ENCODE peak calls at places on chromosomes 12 and 14, in five cellular contexts. M is A549, O is SK-N-SH, N is K562, K is GM12878. Y is an unnamed sample.

GRCh38 chr12:31835276-31835882 is 106.6 kb upstream of the AMN1 start:
- DNase-seq in M (peak), O (no peak), N (no peak), K (no peak), Y (no peak)

GRCh38 chr12:62817556-62818271 is 117.2 kb downstream of the PPM1H start:
- DNase-seq in M (no peak), K (no peak), O (no peak), N (peak), Y (peak)

GRCh38 chr12:120110550-120111501 is 5.7 kb downstream of the RAB35 start:
- DNase-seq in M (no peak), N (no peak), O (no peak), K (no peak), Y (no peak)

GRCh38 chr12:95733156-95733825 is 57.3 kb downstream of the NTN4 start:
- DNase-seq in K (no peak), O (no peak), N (no peak), M (peak), Y (peak)

GRCh38 chr12:118052324-118053070 is 8.5 kb downstream of the WSB2 start:
- DNase-seq in O (no peak), K (no peak), N (no peak), M (peak), Y (peak)

GRCh38 chr12:77615331-77615730 is 215.4 kb upstream of the NAV3 start:
- DNase-seq in K (no peak), N (no peak), M (peak), O (no peak), Y (no peak)

GRCh38 chr12:24198936-24199644 is 249.6 kb upstream of the SOX5 start:
- DNase-seq in M (no peak), O (no peak), N (no peak), K (peak), Y (no peak)

GRCh38 chr14:20427231-20428009 is 8.5 kb downstream of the KLHL33 start:
- DNase-seq in O (no peak), N (peak), K (peak), M (peak), Y (peak)

GRCh38 chr12:103742349-103742784 is 98.7 kb downstream of the NT5DC3 start:
- DNase-seq in O (peak), N (no peak), K (no peak), M (peak), Y (no peak)

GRCh38 chr12:54439521-54440255 is 20.6 kb upstream of the ITGA5 start:
- DNase-seq in N (peak), O (peak), K (no peak), M (peak), Y (peak)

GRCh38 chr12:25698782-25699181 is 145.7 kb upstream of the LMNTD1 start:
- DNase-seq in O (no peak), K (no peak), M (no peak), N (no peak), Y (no peak)

GRCh38 chr12:27521066-27521465 is 2.9 kb upstream of the PPFIBP1 start:
- DNase-seq in N (peak), M (no peak), K (no peak), O (peak), Y (peak)

GRCh38 chr12:26121841-26122680 is 2.8 kb downstream of the BHLHE41 start:
- DNase-seq in M (no peak), O (peak), K (no peak), N (peak), Y (peak)

GRCh38 chr12:116525418-116526001 is 33.7 kb upstream of the MAP1LC3B2 start:
- DNase-seq in O (no peak), N (no peak), K (no peak), M (peak), Y (peak)

GRCh38 chr14:94143239-94143638 is 13.8 kb upstream of the IFI27L2 start:
- DNase-seq in M (no peak), N (peak), K (no peak), O (no peak), Y (no peak)

GRCh38 chr12:24625103-24625502 is 323.8 kb downstream of the BCAT1 start:
- DNase-seq in M (no peak), K (no peak), N (no peak), O (no peak), Y (no peak)

GRCh38 chr14:52355016-52355430 is 40.9 kb downstream of the PTGER2 start:
- DNase-seq in M (peak), O (no peak), N (no peak), K (no peak), Y (peak)

GRCh38 chr12:93434305-93434704 is 7.4 kb downstream of the UBE2N start:
- DNase-seq in N (no peak), K (no peak), O (no peak), M (no peak), Y (peak)
- TF ChIP-seq RCOR1 in N (no peak), K (no peak), O (no peak), M (no peak), Y (no peak)

GRCh38 chr12:132356686-132357622 is 27.6 kb upstream of the GALNT9 start:
- DNase-seq in M (peak), K (no peak), O (no peak), N (peak), Y (peak)
- TF ChIP-seq RFX5 in M (no peak), K (no peak), O (no peak), N (no peak), Y (no peak)

DNA sequence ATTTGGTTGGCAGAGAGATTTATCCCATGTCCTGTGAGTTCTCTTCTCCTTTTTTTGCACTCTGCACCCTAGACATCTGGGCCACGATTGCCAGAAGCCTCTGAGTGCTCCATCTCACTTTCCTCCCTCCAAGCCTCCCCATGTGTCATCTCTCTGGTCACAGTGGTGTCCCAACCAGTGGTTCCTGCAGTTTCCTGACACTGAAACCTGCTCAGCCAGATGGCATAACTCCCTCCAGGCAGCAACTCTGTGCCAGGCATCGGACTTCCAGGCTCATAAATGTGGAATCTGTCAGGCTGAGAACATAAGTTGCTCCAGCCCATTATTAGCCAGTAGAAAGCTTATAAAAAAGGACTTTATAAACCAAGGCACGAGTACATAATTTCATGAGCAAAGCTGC is 194.2 kb downstream of the DACT1 start:
- DNase-seq in O (peak), M (no peak), K (no peak), N (no peak), Y (no peak)
- TF ChIP-seq CTCF in O (no peak), M (no peak), K (no peak), N (no peak), Y (no peak)

DNA sequence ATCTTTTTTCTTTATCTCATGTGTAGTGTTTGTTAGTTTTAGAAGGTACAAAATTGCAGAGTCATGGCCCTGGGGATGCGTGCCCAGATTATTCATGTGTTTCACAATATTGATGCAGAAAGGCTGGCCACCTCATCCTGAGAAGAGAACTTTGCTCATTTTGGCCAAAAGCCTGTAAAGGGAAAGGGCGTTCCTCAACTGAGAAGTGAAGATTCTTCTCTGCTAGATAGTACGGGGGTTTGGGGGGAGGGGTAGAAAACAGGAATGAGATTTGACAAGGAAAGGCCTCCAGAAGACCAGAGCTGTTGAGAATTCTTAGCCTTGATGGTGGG is 1.7 kb downstream of the MGST1 start:
- DNase-seq in K (no peak), N (peak), M (peak), O (no peak), Y (peak)
- TF ChIP-seq RCOR1 in K (no peak), N (peak), M (no peak), O (no peak), Y (peak)

GRCh38 chr12:57733928-57734327 is 4.6 kb downstream of the AGAP2 start:
- DNase-seq in M (no peak), O (no peak), N (no peak), K (no peak), Y (no peak)
- TF ChIP-seq RFX5 in M (no peak), O (no peak), N (no peak), K (no peak), Y (no peak)

GRCh38 chr12:34401659-34402227 is 379.4 kb downstream of the ALG10 start:
- DNase-seq in M (no peak), O (peak), K (no peak), N (peak), Y (no peak)
- TF ChIP-seq CTCF in M (no peak), O (no peak), K (no peak), N (no peak), Y (no peak)

DNA sequence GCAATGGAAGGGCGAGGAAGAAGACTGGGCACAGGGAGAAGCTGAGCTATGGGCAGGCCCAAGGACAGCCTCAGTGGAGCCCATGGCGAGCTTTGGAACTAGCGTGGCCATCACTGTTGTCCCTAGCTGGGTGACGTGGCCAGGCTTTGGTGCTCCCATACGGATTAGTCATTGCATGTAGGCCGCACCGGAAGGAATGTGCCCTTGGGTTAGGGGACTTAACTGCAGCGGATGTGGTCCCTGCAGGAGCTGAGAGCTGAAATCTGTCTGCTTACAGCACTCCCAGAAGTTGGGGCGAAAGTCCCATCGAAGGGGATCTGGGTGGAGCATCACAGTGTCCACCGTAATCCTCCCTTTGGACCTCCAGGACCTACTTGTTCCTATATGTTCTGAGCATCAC is 133.7 kb downstream of the PAPOLA start:
- DNase-seq in O (peak), N (peak), K (no peak), M (no peak), Y (no peak)
- TF ChIP-seq RCOR1 in O (no peak), N (no peak), K (no peak), M (no peak), Y (no peak)

GRCh38 chr14:75246546-75247285 is 31.9 kb upstream of the FOS start:
- DNase-seq in K (no peak), M (no peak), N (no peak), O (no peak), Y (no peak)

GRCh38 chr14:75244121-75244520 is 34.5 kb upstream of the FOS start:
- DNase-seq in O (no peak), M (no peak), K (no peak), N (no peak), Y (no peak)

GRCh38 chr14:75240781-75241180 is 37.8 kb upstream of the FOS start:
- DNase-seq in M (no peak), O (no peak), N (no peak), K (no peak), Y (no peak)

GRCh38 chr14:75238728-75239455 is 39.7 kb upstream of the FOS start:
- DNase-seq in M (peak), N (no peak), K (no peak), O (no peak), Y (no peak)

GRCh38 chr14:75242546-75243273 is 35.9 kb upstream of the FOS start:
- DNase-seq in N (no peak), M (no peak), K (no peak), O (no peak), Y (peak)
- TF ChIP-seq RFX5 in N (no peak), M (no peak), K (no peak), O (no peak), Y (no peak)